ENCODE peak calls at places on chromosomes 6 and 20, in ten cellular contexts. One of them, this sample, is unnamed.

GRCh38 chr6:150622941-150623874 is 23.5 kb downstream of the PLEKHG1 start:
- DNase-seq in HFFc6: no peak
- DNase-seq in omental fat pad: no peak
- DNase-seq in transverse colon: no peak
- DNase-seq in glutamatergic neuron: no peak
- DNase-seq in uterus: no peak
- DNase-seq in PC-3: no peak
- DNase-seq in ovary: no peak
- DNase-seq in heart left ventricle: no peak
- DNase-seq in A549: no peak
- DNase-seq in this sample: no peak

GRCh38 chr20:57713505-57713903 is 3.7 kb upstream of the PMEPA1 start:
- DNase-seq in uterus: no peak
- DNase-seq in heart left ventricle: no peak
- DNase-seq in transverse colon: no peak
- DNase-seq in PC-3: no peak
- DNase-seq in glutamatergic neuron: no peak
- DNase-seq in omental fat pad: no peak
- DNase-seq in ovary: no peak
- DNase-seq in HFFc6: no peak
- DNase-seq in A549: no peak
- DNase-seq in this sample: peak

GRCh38 chr6:135880066-135880972 is 28.8 kb downstream of the PDE7B start:
- DNase-seq in glutamatergic neuron: no peak
- DNase-seq in PC-3: peak
- DNase-seq in ovary: no peak
- DNase-seq in omental fat pad: no peak
- DNase-seq in uterus: no peak
- DNase-seq in A549: no peak
- DNase-seq in heart left ventricle: no peak
- DNase-seq in transverse colon: peak
- DNase-seq in HFFc6: peak
- DNase-seq in this sample: no peak

GRCh38 chr20:39789411-39789810 is 827.3 kb downstream of the DHX35 start:
- DNase-seq in transverse colon: no peak
- DNase-seq in uterus: no peak
- DNase-seq in PC-3: no peak
- DNase-seq in omental fat pad: no peak
- DNase-seq in A549: no peak
- DNase-seq in heart left ventricle: no peak
- DNase-seq in HFFc6: no peak
- DNase-seq in ovary: no peak
- DNase-seq in glutamatergic neuron: no peak
- DNase-seq in this sample: no peak

GRCh38 chr20:18133962-18134361 is 3.7 kb upstream of the KAT14 start:
- DNase-seq in heart left ventricle: no peak
- DNase-seq in transverse colon: peak
- DNase-seq in ovary: no peak
- DNase-seq in uterus: no peak
- DNase-seq in omental fat pad: no peak
- DNase-seq in PC-3: peak
- DNase-seq in HFFc6: no peak
- DNase-seq in A549: no peak
- DNase-seq in glutamatergic neuron: no peak
- DNase-seq in this sample: no peak

GRCh38 chr20:4961746-4962145 is 39.6 kb downstream of the SLC23A2 start:
- DNase-seq in ovary: no peak
- DNase-seq in omental fat pad: no peak
- DNase-seq in A549: peak
- DNase-seq in glutamatergic neuron: no peak
- DNase-seq in uterus: no peak
- DNase-seq in heart left ventricle: peak
- DNase-seq in transverse colon: no peak
- DNase-seq in PC-3: no peak
- DNase-seq in HFFc6: no peak
- DNase-seq in this sample: no peak

GRCh38 chr20:57040461-57040860 is 226.0 kb downstream of the BMP7 start:
- DNase-seq in PC-3: no peak
- DNase-seq in ovary: no peak
- DNase-seq in omental fat pad: no peak
- DNase-seq in glutamatergic neuron: no peak
- DNase-seq in uterus: no peak
- DNase-seq in A549: no peak
- DNase-seq in transverse colon: no peak
- DNase-seq in HFFc6: no peak
- DNase-seq in heart left ventricle: no peak
- DNase-seq in this sample: no peak

GRCh38 chr20:17538517-17539170 is 7.5 kb upstream of the BFSP1 start:
- DNase-seq in PC-3: peak
- DNase-seq in HFFc6: no peak
- DNase-seq in uterus: no peak
- DNase-seq in A549: peak
- DNase-seq in ovary: no peak
- DNase-seq in glutamatergic neuron: no peak
- DNase-seq in omental fat pad: no peak
- DNase-seq in heart left ventricle: no peak
- DNase-seq in transverse colon: no peak
- DNase-seq in this sample: no peak

GRCh38 chr20:3068075-3068474 is 3.3 kb upstream of the OXT start:
- DNase-seq in glutamatergic neuron: no peak
- DNase-seq in heart left ventricle: no peak
- DNase-seq in uterus: no peak
- DNase-seq in transverse colon: no peak
- DNase-seq in HFFc6: no peak
- DNase-seq in PC-3: no peak
- DNase-seq in omental fat pad: no peak
- DNase-seq in ovary: no peak
- DNase-seq in A549: no peak
- DNase-seq in this sample: no peak

DNA sequence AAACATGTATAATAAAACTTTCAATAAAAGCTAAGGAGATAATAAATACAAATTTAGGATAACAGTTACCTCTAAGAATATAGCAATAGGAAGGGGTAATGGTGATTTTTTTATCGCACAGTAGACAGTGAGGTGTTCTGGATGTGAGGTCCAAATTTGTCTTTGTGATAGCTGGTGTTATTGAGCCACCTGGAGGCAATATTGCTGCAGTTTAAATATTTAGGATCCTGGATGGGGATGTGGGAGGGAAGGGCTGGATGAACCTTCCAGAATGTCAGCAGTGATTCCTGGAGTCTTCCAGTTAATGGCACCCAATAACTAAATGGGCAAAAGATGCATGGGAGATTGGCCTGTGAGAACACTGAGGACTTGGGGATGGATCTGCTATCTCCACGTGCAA is 13.9 kb downstream of the DEFB123 start:
- DNase-seq in omental fat pad: no peak
- DNase-seq in A549: no peak
- DNase-seq in HFFc6: no peak
- DNase-seq in transverse colon: no peak
- DNase-seq in glutamatergic neuron: no peak
- DNase-seq in PC-3: no peak
- DNase-seq in heart left ventricle: no peak
- DNase-seq in uterus: no peak
- DNase-seq in ovary: no peak
- DNase-seq in this sample: no peak
- TF ChIP-seq CTCF in omental fat pad: no peak
- TF ChIP-seq CTCF in A549: no peak
- TF ChIP-seq CTCF in HFFc6: no peak
- TF ChIP-seq CTCF in transverse colon: no peak
- TF ChIP-seq CTCF in glutamatergic neuron: no peak
- TF ChIP-seq CTCF in PC-3: no peak
- TF ChIP-seq CTCF in heart left ventricle: no peak
- TF ChIP-seq CTCF in uterus: no peak
- TF ChIP-seq CTCF in ovary: no peak
- TF ChIP-seq CTCF in this sample: no peak

GRCh38 chr6:28927856-28928255 is 4.1 kb upstream of the TRIM27 start:
- DNase-seq in omental fat pad: no peak
- DNase-seq in A549: no peak
- DNase-seq in HFFc6: no peak
- DNase-seq in PC-3: no peak
- DNase-seq in heart left ventricle: no peak
- DNase-seq in uterus: no peak
- DNase-seq in glutamatergic neuron: no peak
- DNase-seq in transverse colon: no peak
- DNase-seq in ovary: no peak
- DNase-seq in this sample: no peak

GRCh38 chr6:28933069-28933468 is 9.3 kb upstream of the TRIM27 start:
- DNase-seq in HFFc6: no peak
- DNase-seq in glutamatergic neuron: no peak
- DNase-seq in heart left ventricle: no peak
- DNase-seq in omental fat pad: no peak
- DNase-seq in A549: no peak
- DNase-seq in uterus: no peak
- DNase-seq in PC-3: no peak
- DNase-seq in transverse colon: no peak
- DNase-seq in ovary: no peak
- DNase-seq in this sample: no peak

DNA sequence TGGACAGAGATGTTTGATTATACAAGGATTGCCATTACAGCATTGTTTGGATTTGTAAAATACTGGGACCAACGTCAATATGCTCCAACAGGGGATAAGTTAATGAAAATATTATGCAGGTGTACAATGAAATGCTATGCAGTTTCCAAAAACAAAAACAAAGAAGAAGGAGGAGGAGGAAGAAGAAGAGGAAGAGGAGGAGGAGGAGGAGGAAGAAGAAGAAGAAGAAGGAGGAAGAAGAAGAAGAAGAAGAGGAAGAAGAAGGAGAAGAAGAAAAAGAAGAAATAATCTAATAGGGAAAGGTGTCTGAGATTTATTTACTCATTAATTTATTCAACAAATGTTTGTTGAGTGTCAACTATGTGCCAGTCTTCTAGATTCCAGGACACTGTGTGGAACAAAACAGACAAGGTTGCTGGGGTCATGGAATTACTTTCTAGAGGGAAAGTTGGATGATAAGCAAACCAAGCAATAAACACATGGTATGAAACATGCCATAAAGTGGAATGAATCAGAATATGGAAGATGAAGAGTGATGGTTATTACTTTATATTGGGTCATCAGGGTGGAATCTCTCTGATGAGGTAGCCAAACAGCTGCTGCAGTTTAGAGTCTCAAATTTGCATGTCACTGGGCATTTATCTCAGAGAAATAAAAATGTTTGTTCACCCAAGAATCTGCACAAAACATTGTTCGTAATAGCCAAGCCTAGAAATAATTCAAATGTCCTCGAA is 6.3 kb upstream of the TRIM27 start:
- DNase-seq in heart left ventricle: no peak
- DNase-seq in uterus: no peak
- DNase-seq in omental fat pad: no peak
- DNase-seq in A549: no peak
- DNase-seq in HFFc6: no peak
- DNase-seq in transverse colon: no peak
- DNase-seq in glutamatergic neuron: no peak
- DNase-seq in PC-3: no peak
- DNase-seq in ovary: no peak
- DNase-seq in this sample: no peak
- TF ChIP-seq CTCF in heart left ventricle: no peak
- TF ChIP-seq CTCF in uterus: no peak
- TF ChIP-seq CTCF in omental fat pad: no peak
- TF ChIP-seq CTCF in A549: no peak
- TF ChIP-seq CTCF in HFFc6: no peak
- TF ChIP-seq CTCF in transverse colon: no peak
- TF ChIP-seq CTCF in glutamatergic neuron: no peak
- TF ChIP-seq CTCF in PC-3: no peak
- TF ChIP-seq CTCF in ovary: no peak
- TF ChIP-seq CTCF in this sample: no peak

GRCh38 chr6:29964904-29965872 is 22.9 kb downstream of the HLA-A start:
- DNase-seq in HFFc6: peak
- DNase-seq in glutamatergic neuron: peak
- DNase-seq in uterus: peak
- DNase-seq in transverse colon: peak
- DNase-seq in A549: peak
- DNase-seq in heart left ventricle: peak
- DNase-seq in omental fat pad: no peak
- DNase-seq in ovary: peak
- DNase-seq in PC-3: peak
- DNase-seq in this sample: peak

GRCh38 chr6:29965873-29966601 is 23.7 kb downstream of the HLA-A start:
- DNase-seq in ovary: peak
- DNase-seq in omental fat pad: peak
- DNase-seq in transverse colon: peak
- DNase-seq in heart left ventricle: peak
- DNase-seq in uterus: peak
- DNase-seq in HFFc6: peak
- DNase-seq in PC-3: peak
- DNase-seq in glutamatergic neuron: peak
- DNase-seq in A549: peak
- DNase-seq in this sample: peak

GRCh38 chr6:29968905-29969304 is 26.6 kb downstream of the HLA-A start:
- DNase-seq in glutamatergic neuron: no peak
- DNase-seq in ovary: no peak
- DNase-seq in uterus: no peak
- DNase-seq in transverse colon: no peak
- DNase-seq in A549: no peak
- DNase-seq in heart left ventricle: no peak
- DNase-seq in HFFc6: no peak
- DNase-seq in omental fat pad: no peak
- DNase-seq in PC-3: no peak
- DNase-seq in this sample: no peak

GRCh38 chr6:29968130-29968529 is 25.8 kb downstream of the HLA-A start:
- DNase-seq in glutamatergic neuron: no peak
- DNase-seq in heart left ventricle: no peak
- DNase-seq in uterus: no peak
- DNase-seq in transverse colon: no peak
- DNase-seq in HFFc6: no peak
- DNase-seq in A549: peak
- DNase-seq in ovary: no peak
- DNase-seq in PC-3: peak
- DNase-seq in omental fat pad: no peak
- DNase-seq in this sample: peak

GRCh38 chr6:29967379-29968010 is 25.2 kb downstream of the HLA-A start:
- DNase-seq in PC-3: peak
- DNase-seq in HFFc6: no peak
- DNase-seq in glutamatergic neuron: no peak
- DNase-seq in uterus: no peak
- DNase-seq in transverse colon: peak
- DNase-seq in A549: no peak
- DNase-seq in heart left ventricle: peak
- DNase-seq in ovary: no peak
- DNase-seq in omental fat pad: no peak
- DNase-seq in this sample: peak
- TF ChIP-seq CTCF in PC-3: peak
- TF ChIP-seq CTCF in HFFc6: peak
- TF ChIP-seq CTCF in glutamatergic neuron: no peak
- TF ChIP-seq CTCF in uterus: no peak
- TF ChIP-seq CTCF in transverse colon: peak
- TF ChIP-seq CTCF in A549: peak
- TF ChIP-seq CTCF in heart left ventricle: no peak
- TF ChIP-seq CTCF in ovary: no peak
- TF ChIP-seq CTCF in omental fat pad: no peak
- TF ChIP-seq CTCF in this sample: no peak

DNA sequence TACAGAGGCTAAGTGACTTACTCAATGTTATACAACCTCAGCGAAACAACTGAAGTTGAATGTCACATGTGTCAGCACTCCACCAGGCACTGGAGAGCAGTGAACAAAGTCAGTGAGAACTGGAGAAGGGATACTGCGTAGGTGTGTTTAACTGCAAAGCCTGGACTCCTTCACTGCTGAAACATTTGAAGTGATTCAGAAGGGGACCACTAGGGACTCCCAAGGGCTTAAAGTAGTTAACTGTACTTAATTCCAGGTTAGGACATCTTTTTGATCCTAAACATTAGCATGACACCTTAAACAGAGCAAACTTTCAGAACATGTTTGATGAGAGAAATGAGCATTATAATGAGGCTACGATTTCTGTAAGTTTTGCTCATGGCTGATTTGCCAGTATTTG is 45.0 kb upstream of the ZBTB24 start:
- DNase-seq in transverse colon: no peak
- DNase-seq in glutamatergic neuron: no peak
- DNase-seq in PC-3: peak
- DNase-seq in A549: peak
- DNase-seq in omental fat pad: no peak
- DNase-seq in heart left ventricle: no peak
- DNase-seq in ovary: no peak
- DNase-seq in HFFc6: no peak
- DNase-seq in uterus: no peak
- DNase-seq in this sample: no peak
- TF ChIP-seq CTCF in transverse colon: no peak
- TF ChIP-seq CTCF in glutamatergic neuron: peak
- TF ChIP-seq CTCF in PC-3: peak
- TF ChIP-seq CTCF in A549: no peak
- TF ChIP-seq CTCF in omental fat pad: no peak
- TF ChIP-seq CTCF in heart left ventricle: no peak
- TF ChIP-seq CTCF in ovary: no peak
- TF ChIP-seq CTCF in HFFc6: peak
- TF ChIP-seq CTCF in uterus: no peak
- TF ChIP-seq CTCF in this sample: peak